ENCODE peak calls at places on chromosome 7, in five cellular contexts. One of them, this sample, is unnamed.
A peak's percentile ranks its signal among the peaks of the same experiment; 100 is the strongest.

GRCh38 chr7:17236161-17236560 is 62.3 kb upstream of the AHR start:
- DNase-seq in HCT116: no peak
- DNase-seq in hepatocyte: no peak
- DNase-seq in heart left ventricle: no peak
- DNase-seq in brain microvascular endothelial cell: no peak
- DNase-seq in this sample: no peak

GRCh38 chr7:99076615-99077014 is 67.3 kb downstream of the SMURF1 start:
- DNase-seq in HCT116: no peak
- DNase-seq in hepatocyte: no peak
- DNase-seq in heart left ventricle: no peak
- DNase-seq in brain microvascular endothelial cell: no peak
- DNase-seq in this sample: no peak

GRCh38 chr7:41491752-41492405 is 211.0 kb downstream of the INHBA start:
- DNase-seq in HCT116: no peak
- DNase-seq in hepatocyte: no peak
- DNase-seq in heart left ventricle: no peak
- DNase-seq in brain microvascular endothelial cell: no peak
- DNase-seq in this sample: peak; percentile 36

GRCh38 chr7:20172736-20173334 is 44.3 kb downstream of the MACC1 start:
- DNase-seq in HCT116: peak; percentile 52
- DNase-seq in hepatocyte: peak; percentile 76
- DNase-seq in heart left ventricle: no peak
- DNase-seq in brain microvascular endothelial cell: peak; percentile 59
- DNase-seq in this sample: peak; percentile 77

GRCh38 chr7:130131964-130132875 is 61.9 kb downstream of the KLHDC10 start:
- DNase-seq in HCT116: no peak
- DNase-seq in hepatocyte: no peak
- DNase-seq in heart left ventricle: no peak
- DNase-seq in brain microvascular endothelial cell: no peak
- DNase-seq in this sample: no peak

GRCh38 chr7:147937428-147937827 is 653.1 kb upstream of the C7orf33 start:
- DNase-seq in HCT116: no peak
- DNase-seq in hepatocyte: no peak
- DNase-seq in heart left ventricle: no peak
- DNase-seq in brain microvascular endothelial cell: no peak
- DNase-seq in this sample: no peak

GRCh38 chr7:24503511-24503910 is 69.7 kb upstream of the PALS2 start:
- DNase-seq in HCT116: no peak
- DNase-seq in hepatocyte: no peak
- DNase-seq in heart left ventricle: no peak
- DNase-seq in brain microvascular endothelial cell: no peak
- DNase-seq in this sample: no peak

GRCh38 chr7:33940503-33940902 is 35.2 kb downstream of the BMPER start:
- DNase-seq in HCT116: no peak
- DNase-seq in hepatocyte: no peak
- DNase-seq in heart left ventricle: no peak
- DNase-seq in brain microvascular endothelial cell: no peak
- DNase-seq in this sample: peak; percentile 32

GRCh38 chr7:92968502-92968901 is 132.1 kb upstream of the CDK6 start:
- DNase-seq in HCT116: no peak
- DNase-seq in hepatocyte: no peak
- DNase-seq in heart left ventricle: no peak
- DNase-seq in brain microvascular endothelial cell: no peak
- DNase-seq in this sample: no peak

GRCh38 chr7:66267249-66267648 is 62.1 kb downstream of the TPST1 start:
- DNase-seq in HCT116: no peak
- DNase-seq in hepatocyte: peak; percentile 23
- DNase-seq in heart left ventricle: no peak
- DNase-seq in brain microvascular endothelial cell: peak; percentile 77
- DNase-seq in this sample: peak; percentile 97

GRCh38 chr7:141097430-141097829 is 23.6 kb downstream of the TMEM178B start:
- DNase-seq in HCT116: no peak
- DNase-seq in hepatocyte: peak; percentile 11
- DNase-seq in heart left ventricle: no peak
- DNase-seq in brain microvascular endothelial cell: no peak
- DNase-seq in this sample: no peak

GRCh38 chr7:158273138-158273651 is 314.4 kb downstream of the PTPRN2 start:
- DNase-seq in HCT116: no peak
- DNase-seq in hepatocyte: no peak
- DNase-seq in heart left ventricle: no peak
- DNase-seq in brain microvascular endothelial cell: no peak
- DNase-seq in this sample: no peak

GRCh38 chr7:42527004-42527403 is 290.0 kb upstream of the GLI3 start:
- DNase-seq in HCT116: no peak
- DNase-seq in hepatocyte: peak; percentile 6
- DNase-seq in heart left ventricle: no peak
- DNase-seq in brain microvascular endothelial cell: no peak
- DNase-seq in this sample: peak; percentile 9

GRCh38 chr7:28272461-28272877 is 91.9 kb upstream of the JAZF1 start:
- DNase-seq in HCT116: peak; percentile 24
- DNase-seq in hepatocyte: peak; percentile 53
- DNase-seq in heart left ventricle: no peak
- DNase-seq in brain microvascular endothelial cell: peak; percentile 47
- DNase-seq in this sample: peak; percentile 71

GRCh38 chr7:2523941-2524807 is 4.6 kb downstream of the LFNG start:
- DNase-seq in HCT116: peak; percentile 84
- DNase-seq in hepatocyte: peak; percentile 87
- DNase-seq in heart left ventricle: peak; percentile 93
- DNase-seq in brain microvascular endothelial cell: no peak
- DNase-seq in this sample: peak; percentile 58

GRCh38 chr7:98996162-98996552 is 117.8 kb downstream of the TRRAP start:
- DNase-seq in HCT116: no peak
- DNase-seq in hepatocyte: no peak
- DNase-seq in heart left ventricle: no peak
- DNase-seq in brain microvascular endothelial cell: no peak
- DNase-seq in this sample: no peak

GRCh38 chr7:36651404-36651803 is 72.9 kb downstream of the AOAH start:
- DNase-seq in HCT116: no peak
- DNase-seq in hepatocyte: peak; percentile 36
- DNase-seq in heart left ventricle: no peak
- DNase-seq in brain microvascular endothelial cell: peak; percentile 31
- DNase-seq in this sample: peak; percentile 80

GRCh38 chr7:12638851-12639467 is 48.5 kb upstream of the ARL4A start:
- DNase-seq in HCT116: peak; percentile 36
- DNase-seq in hepatocyte: peak; percentile 34
- DNase-seq in heart left ventricle: no peak
- DNase-seq in brain microvascular endothelial cell: no peak
- DNase-seq in this sample: peak; percentile 38
- TF ChIP-seq CTCF in HCT116: peak; percentile 70
- TF ChIP-seq CTCF in hepatocyte: peak; percentile 73
- TF ChIP-seq CTCF in heart left ventricle: peak; percentile 64
- TF ChIP-seq CTCF in brain microvascular endothelial cell: peak; percentile 36
- TF ChIP-seq CTCF in this sample: peak; percentile 47

DNA sequence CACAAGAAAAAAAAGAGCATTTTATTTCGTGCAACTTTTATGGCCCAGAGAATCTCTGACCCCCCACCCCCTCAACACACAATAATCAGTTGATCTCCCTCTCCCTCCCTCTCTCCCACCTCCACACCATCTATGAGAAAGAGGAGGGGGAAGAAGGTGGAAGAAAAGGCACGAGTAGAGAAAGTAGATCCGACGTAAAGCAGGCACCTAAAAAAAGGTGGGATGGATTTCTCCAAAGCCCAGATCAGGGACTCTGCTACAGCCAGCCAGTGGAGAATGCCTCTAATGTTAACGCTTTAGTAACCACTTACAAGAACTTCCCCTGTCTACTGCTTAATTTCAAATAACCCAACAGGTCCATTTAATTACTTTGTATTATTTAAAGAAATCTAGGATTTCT is 24.4 kb downstream of the KMT2C start:
- DNase-seq in HCT116: no peak
- DNase-seq in hepatocyte: peak; percentile 28
- DNase-seq in heart left ventricle: no peak
- DNase-seq in brain microvascular endothelial cell: no peak
- DNase-seq in this sample: peak; percentile 61
- H3K4me3 ChIP-seq in HCT116: no peak overlapping the region
- H3K4me3 ChIP-seq in hepatocyte: no peak overlapping the region
- H3K4me3 ChIP-seq in heart left ventricle: no peak overlapping the region
- H3K4me3 ChIP-seq in brain microvascular endothelial cell: no peak overlapping the region
- H3K4me3 ChIP-seq in this sample: peak overlapping the region; percentile 12

GRCh38 chr7:143426479-143427142 is 16.6 kb upstream of the TAS2R60 start:
- DNase-seq in HCT116: no peak
- DNase-seq in hepatocyte: no peak
- DNase-seq in heart left ventricle: no peak
- DNase-seq in brain microvascular endothelial cell: no peak
- DNase-seq in this sample: no peak
- H3K27ac ChIP-seq in HCT116: no peak overlapping the region
- H3K27ac ChIP-seq in hepatocyte: no peak overlapping the region
- H3K27ac ChIP-seq in heart left ventricle: no peak overlapping the region
- H3K27ac ChIP-seq in brain microvascular endothelial cell: no peak overlapping the region
- H3K27ac ChIP-seq in this sample: no peak overlapping the region

GRCh38 chr7:46390042-46390441 is 469.0 kb upstream of the IGFBP3 start:
- DNase-seq in HCT116: no peak
- DNase-seq in hepatocyte: no peak
- DNase-seq in heart left ventricle: no peak
- DNase-seq in brain microvascular endothelial cell: peak; percentile 25
- DNase-seq in this sample: no peak
- TF ChIP-seq CTCF in HCT116: no peak
- TF ChIP-seq CTCF in hepatocyte: peak; percentile 10
- TF ChIP-seq CTCF in heart left ventricle: no peak
- TF ChIP-seq CTCF in brain microvascular endothelial cell: peak; percentile 30
- TF ChIP-seq CTCF in this sample: peak; percentile 7

GRCh38 chr7:127064-127598 is 65.2 kb upstream of the FAM20C start:
- DNase-seq in HCT116: no peak
- DNase-seq in hepatocyte: peak; percentile 3
- DNase-seq in heart left ventricle: no peak
- DNase-seq in brain microvascular endothelial cell: no peak
- DNase-seq in this sample: no peak

GRCh38 chr7:131111-132094 is 61.0 kb upstream of the FAM20C start:
- DNase-seq in HCT116: no peak
- DNase-seq in hepatocyte: peak; percentile 5
- DNase-seq in heart left ventricle: peak; percentile 84
- DNase-seq in brain microvascular endothelial cell: no peak
- DNase-seq in this sample: no peak

GRCh38 chr7:130222-130572 is 62.2 kb upstream of the FAM20C start:
- DNase-seq in HCT116: no peak
- DNase-seq in hepatocyte: no peak
- DNase-seq in heart left ventricle: no peak
- DNase-seq in brain microvascular endothelial cell: no peak
- DNase-seq in this sample: no peak

GRCh38 chr7:128311-129080 is 63.9 kb upstream of the FAM20C start:
- DNase-seq in HCT116: no peak
- DNase-seq in hepatocyte: no peak
- DNase-seq in heart left ventricle: no peak
- DNase-seq in brain microvascular endothelial cell: no peak
- DNase-seq in this sample: no peak

DNA sequence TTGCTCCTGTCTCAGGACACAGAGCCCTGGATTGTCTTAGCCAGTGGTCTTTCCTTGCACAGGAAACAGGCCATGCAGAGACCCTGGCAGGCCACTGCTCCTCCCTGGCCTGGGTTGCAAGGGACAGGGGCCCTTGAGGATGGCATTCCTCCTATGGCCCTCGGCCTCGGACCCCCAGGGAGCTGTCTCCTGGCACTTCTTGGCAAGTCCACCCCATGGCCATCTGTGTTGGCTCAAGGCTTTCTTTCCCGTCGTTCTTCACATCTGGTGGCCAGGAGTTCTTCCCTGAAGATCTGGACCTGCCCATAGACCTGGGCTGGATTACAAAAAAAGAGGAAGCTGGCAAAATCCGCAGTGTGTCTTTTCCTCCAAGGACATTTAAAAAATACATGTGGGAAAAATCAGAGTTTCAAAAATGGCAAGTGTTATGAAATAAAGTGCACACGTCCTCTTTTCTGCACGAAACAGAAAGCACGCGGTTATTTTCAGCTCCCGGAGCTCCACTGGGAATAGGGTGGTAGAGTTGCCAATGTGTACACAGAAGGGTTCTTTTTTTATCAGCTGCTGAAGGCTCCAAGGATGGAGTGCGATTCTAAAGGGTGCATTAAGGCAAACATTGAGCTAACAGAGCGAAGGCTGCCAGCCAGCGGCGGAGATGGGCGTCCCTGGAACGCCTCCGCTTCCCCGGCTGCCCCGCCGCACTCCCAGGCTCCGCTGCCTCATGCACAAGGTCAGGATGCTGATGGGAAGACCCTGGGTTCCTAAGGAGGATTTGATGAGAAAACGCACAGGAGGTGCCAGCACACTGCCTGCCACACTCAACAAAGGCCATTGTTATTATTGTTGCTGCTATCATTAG is 62.8 kb upstream of the FAM20C start:
- DNase-seq in HCT116: no peak
- DNase-seq in hepatocyte: peak; percentile 3
- DNase-seq in heart left ventricle: no peak
- DNase-seq in brain microvascular endothelial cell: no peak
- DNase-seq in this sample: no peak
- H3K4me3 ChIP-seq in HCT116: no peak overlapping the region
- H3K4me3 ChIP-seq in hepatocyte: no peak overlapping the region
- H3K4me3 ChIP-seq in heart left ventricle: peak overlapping the region; percentile 23
- H3K4me3 ChIP-seq in brain microvascular endothelial cell: no peak overlapping the region
- H3K4me3 ChIP-seq in this sample: no peak overlapping the region

GRCh38 chr7:1144269-1144771 is 15.7 kb downstream of the ZFAND2A start:
- DNase-seq in HCT116: no peak
- DNase-seq in hepatocyte: no peak
- DNase-seq in heart left ventricle: no peak
- DNase-seq in brain microvascular endothelial cell: peak; percentile 29
- DNase-seq in this sample: peak; percentile 8
- H3K27ac ChIP-seq in HCT116: no peak overlapping the region
- H3K27ac ChIP-seq in hepatocyte: no peak overlapping the region
- H3K27ac ChIP-seq in heart left ventricle: no peak overlapping the region
- H3K27ac ChIP-seq in brain microvascular endothelial cell: no peak overlapping the region
- H3K27ac ChIP-seq in this sample: no peak overlapping the region

GRCh38 chr7:759569-759968 is 32.5 kb upstream of the PRKAR1B start:
- DNase-seq in HCT116: no peak
- DNase-seq in hepatocyte: no peak
- DNase-seq in heart left ventricle: no peak
- DNase-seq in brain microvascular endothelial cell: no peak
- DNase-seq in this sample: no peak

GRCh38 chr7:754531-755420 is 27.7 kb upstream of the PRKAR1B start:
- DNase-seq in HCT116: no peak
- DNase-seq in hepatocyte: no peak
- DNase-seq in heart left ventricle: peak; percentile 56
- DNase-seq in brain microvascular endothelial cell: no peak
- DNase-seq in this sample: no peak

GRCh38 chr7:757741-758163 is 30.7 kb upstream of the PRKAR1B start:
- DNase-seq in HCT116: no peak
- DNase-seq in hepatocyte: no peak
- DNase-seq in heart left ventricle: peak; percentile 35
- DNase-seq in brain microvascular endothelial cell: no peak
- DNase-seq in this sample: no peak

GRCh38 chr7:756231-756927 is 29.3 kb upstream of the PRKAR1B start:
- DNase-seq in HCT116: no peak
- DNase-seq in hepatocyte: no peak
- DNase-seq in heart left ventricle: peak; percentile 28
- DNase-seq in brain microvascular endothelial cell: no peak
- DNase-seq in this sample: no peak

GRCh38 chr7:756928-757560 is 30.0 kb upstream of the PRKAR1B start:
- DNase-seq in HCT116: no peak
- DNase-seq in hepatocyte: no peak
- DNase-seq in heart left ventricle: peak; percentile 54
- DNase-seq in brain microvascular endothelial cell: no peak
- DNase-seq in this sample: no peak
- TF ChIP-seq CTCF in HCT116: no peak
- TF ChIP-seq CTCF in hepatocyte: no peak
- TF ChIP-seq CTCF in heart left ventricle: no peak
- TF ChIP-seq CTCF in brain microvascular endothelial cell: no peak
- TF ChIP-seq CTCF in this sample: no peak